ENCODE peak calls at places on chromosomes 16 and 17, in eight cellular contexts. One of them, this sample, is unnamed.
A peak's percentile ranks its signal among the peaks of the same experiment; 100 is the strongest.

GRCh38 chr16:53754938-53755910 is 51.3 kb downstream of the FTO start:
- DNase-seq in fibroblast of pulmonary artery: peak; percentile 71
- DNase-seq in stimulated activated CD4-positive, alpha-beta T cell treated with anti-CD3 and anti-CD28 coated beads, Interleukin-4, amount 100 ng/mL, for 24 hours: no peak
- DNase-seq in psoas muscle: peak; percentile 50
- DNase-seq in NCI-H1436: no peak
- DNase-seq in T-helper 9 cell: no peak
- DNase-seq in aorta: no peak
- DNase-seq in GOT3: no peak
- DNase-seq in this sample: peak; percentile 44

GRCh38 chr16:54140057-54140787 is 146.4 kb downstream of the IRX3 start:
- DNase-seq in aorta: no peak
- DNase-seq in psoas muscle: no peak
- DNase-seq in NCI-H1436: no peak
- DNase-seq in fibroblast of pulmonary artery: peak; percentile 10
- DNase-seq in T-helper 9 cell: no peak
- DNase-seq in stimulated activated CD4-positive, alpha-beta T cell treated with anti-CD3 and anti-CD28 coated beads, Interleukin-4, amount 100 ng/mL, for 24 hours: no peak
- DNase-seq in GOT3: no peak
- DNase-seq in this sample: no peak

GRCh38 chr16:53053967-53054669 is 673 bp upstream of the CHD9 start:
- DNase-seq in T-helper 9 cell: no peak
- DNase-seq in stimulated activated CD4-positive, alpha-beta T cell treated with anti-CD3 and anti-CD28 coated beads, Interleukin-4, amount 100 ng/mL, for 24 hours: peak; percentile 19
- DNase-seq in aorta: peak; percentile 72
- DNase-seq in GOT3: no peak
- DNase-seq in fibroblast of pulmonary artery: peak; percentile 46
- DNase-seq in psoas muscle: peak; percentile 57
- DNase-seq in NCI-H1436: peak; percentile 18
- DNase-seq in this sample: peak; percentile 60

GRCh38 chr17:82686366-82687324 is 11.9 kb downstream of the RAB40B start:
- DNase-seq in aorta: peak; percentile 26
- DNase-seq in NCI-H1436: no peak
- DNase-seq in stimulated activated CD4-positive, alpha-beta T cell treated with anti-CD3 and anti-CD28 coated beads, Interleukin-4, amount 100 ng/mL, for 24 hours: no peak
- DNase-seq in fibroblast of pulmonary artery: no peak
- DNase-seq in psoas muscle: peak; percentile 4
- DNase-seq in T-helper 9 cell: no peak
- DNase-seq in GOT3: no peak
- DNase-seq in this sample: no peak

GRCh38 chr17:71055128-71055527 is 885.8 kb downstream of the KCNJ2 start:
- DNase-seq in psoas muscle: no peak
- DNase-seq in GOT3: no peak
- DNase-seq in fibroblast of pulmonary artery: peak; percentile 33
- DNase-seq in stimulated activated CD4-positive, alpha-beta T cell treated with anti-CD3 and anti-CD28 coated beads, Interleukin-4, amount 100 ng/mL, for 24 hours: no peak
- DNase-seq in NCI-H1436: no peak
- DNase-seq in aorta: no peak
- DNase-seq in T-helper 9 cell: no peak
- DNase-seq in this sample: no peak

GRCh38 chr17:77571141-77571540 is 387.4 kb upstream of the TNRC6C start:
- DNase-seq in fibroblast of pulmonary artery: no peak
- DNase-seq in aorta: no peak
- DNase-seq in GOT3: no peak
- DNase-seq in NCI-H1436: no peak
- DNase-seq in T-helper 9 cell: no peak
- DNase-seq in psoas muscle: no peak
- DNase-seq in stimulated activated CD4-positive, alpha-beta T cell treated with anti-CD3 and anti-CD28 coated beads, Interleukin-4, amount 100 ng/mL, for 24 hours: no peak
- DNase-seq in this sample: no peak

GRCh38 chr17:66829386-66829864 is 5.5 kb upstream of the CACNG5 start:
- DNase-seq in stimulated activated CD4-positive, alpha-beta T cell treated with anti-CD3 and anti-CD28 coated beads, Interleukin-4, amount 100 ng/mL, for 24 hours: no peak
- DNase-seq in GOT3: no peak
- DNase-seq in NCI-H1436: no peak
- DNase-seq in psoas muscle: peak; percentile 28
- DNase-seq in aorta: no peak
- DNase-seq in T-helper 9 cell: no peak
- DNase-seq in fibroblast of pulmonary artery: peak; percentile 82
- DNase-seq in this sample: peak; percentile 39

GRCh38 chr17:81135503-81136283 is 29.6 kb upstream of the PVALEF start:
- DNase-seq in T-helper 9 cell: no peak
- DNase-seq in psoas muscle: no peak
- DNase-seq in aorta: no peak
- DNase-seq in NCI-H1436: peak; percentile 90
- DNase-seq in stimulated activated CD4-positive, alpha-beta T cell treated with anti-CD3 and anti-CD28 coated beads, Interleukin-4, amount 100 ng/mL, for 24 hours: no peak
- DNase-seq in GOT3: no peak
- DNase-seq in fibroblast of pulmonary artery: no peak
- DNase-seq in this sample: no peak

GRCh38 chr16:22035094-22035675 is 27.3 kb downstream of the MOSMO start:
- DNase-seq in fibroblast of pulmonary artery: peak; percentile 28
- DNase-seq in aorta: no peak
- DNase-seq in stimulated activated CD4-positive, alpha-beta T cell treated with anti-CD3 and anti-CD28 coated beads, Interleukin-4, amount 100 ng/mL, for 24 hours: no peak
- DNase-seq in T-helper 9 cell: no peak
- DNase-seq in GOT3: no peak
- DNase-seq in NCI-H1436: no peak
- DNase-seq in psoas muscle: no peak
- DNase-seq in this sample: no peak

GRCh38 chr17:56023851-56024250 is 129.4 kb upstream of the ANKFN1 start:
- DNase-seq in stimulated activated CD4-positive, alpha-beta T cell treated with anti-CD3 and anti-CD28 coated beads, Interleukin-4, amount 100 ng/mL, for 24 hours: no peak
- DNase-seq in T-helper 9 cell: no peak
- DNase-seq in fibroblast of pulmonary artery: no peak
- DNase-seq in GOT3: no peak
- DNase-seq in aorta: no peak
- DNase-seq in NCI-H1436: no peak
- DNase-seq in psoas muscle: no peak
- DNase-seq in this sample: no peak

GRCh38 chr16:73154063-73154870 is 106.3 kb upstream of the ZFHX3 start:
- DNase-seq in psoas muscle: no peak
- DNase-seq in GOT3: no peak
- DNase-seq in stimulated activated CD4-positive, alpha-beta T cell treated with anti-CD3 and anti-CD28 coated beads, Interleukin-4, amount 100 ng/mL, for 24 hours: no peak
- DNase-seq in T-helper 9 cell: no peak
- DNase-seq in aorta: peak; percentile 82
- DNase-seq in fibroblast of pulmonary artery: peak; percentile 59
- DNase-seq in NCI-H1436: no peak
- DNase-seq in this sample: peak; percentile 50

GRCh38 chr16:2028620-2029220 is 2.0 kb downstream of the NHERF2 start:
- DNase-seq in psoas muscle: no peak
- DNase-seq in stimulated activated CD4-positive, alpha-beta T cell treated with anti-CD3 and anti-CD28 coated beads, Interleukin-4, amount 100 ng/mL, for 24 hours: no peak
- DNase-seq in NCI-H1436: no peak
- DNase-seq in T-helper 9 cell: no peak
- DNase-seq in GOT3: no peak
- DNase-seq in fibroblast of pulmonary artery: no peak
- DNase-seq in aorta: no peak
- DNase-seq in this sample: peak; percentile 14

GRCh38 chr16:58628845-58629680 is 563 bp downstream of the CNOT1 start:
- DNase-seq in NCI-H1436: no peak
- DNase-seq in aorta: peak; percentile 72
- DNase-seq in stimulated activated CD4-positive, alpha-beta T cell treated with anti-CD3 and anti-CD28 coated beads, Interleukin-4, amount 100 ng/mL, for 24 hours: peak; percentile 56
- DNase-seq in psoas muscle: peak; percentile 44
- DNase-seq in fibroblast of pulmonary artery: no peak
- DNase-seq in T-helper 9 cell: peak; percentile 40
- DNase-seq in GOT3: no peak
- DNase-seq in this sample: peak; percentile 60

GRCh38 chr16:85174871-85175723 is 62.8 kb upstream of the CIBAR2 start:
- DNase-seq in aorta: no peak
- DNase-seq in stimulated activated CD4-positive, alpha-beta T cell treated with anti-CD3 and anti-CD28 coated beads, Interleukin-4, amount 100 ng/mL, for 24 hours: no peak
- DNase-seq in T-helper 9 cell: no peak
- DNase-seq in fibroblast of pulmonary artery: peak; percentile 28
- DNase-seq in psoas muscle: no peak
- DNase-seq in GOT3: no peak
- DNase-seq in NCI-H1436: no peak
- DNase-seq in this sample: no peak

GRCh38 chr17:50558955-50559614 is 1.4 kb upstream of the CACNA1G start:
- DNase-seq in aorta: no peak
- DNase-seq in psoas muscle: no peak
- DNase-seq in fibroblast of pulmonary artery: no peak
- DNase-seq in NCI-H1436: no peak
- DNase-seq in GOT3: no peak
- DNase-seq in stimulated activated CD4-positive, alpha-beta T cell treated with anti-CD3 and anti-CD28 coated beads, Interleukin-4, amount 100 ng/mL, for 24 hours: no peak
- DNase-seq in T-helper 9 cell: no peak
- DNase-seq in this sample: no peak

GRCh38 chr16:23302045-23302956 is at the start of gene SCNN1B:
- DNase-seq in T-helper 9 cell: no peak
- DNase-seq in stimulated activated CD4-positive, alpha-beta T cell treated with anti-CD3 and anti-CD28 coated beads, Interleukin-4, amount 100 ng/mL, for 24 hours: no peak
- DNase-seq in GOT3: no peak
- DNase-seq in NCI-H1436: no peak
- DNase-seq in fibroblast of pulmonary artery: no peak
- DNase-seq in psoas muscle: no peak
- DNase-seq in aorta: no peak
- DNase-seq in this sample: no peak

GRCh38 chr16:16988963-16989362 is 481.8 kb downstream of the XYLT1 start:
- DNase-seq in aorta: no peak
- DNase-seq in fibroblast of pulmonary artery: no peak
- DNase-seq in stimulated activated CD4-positive, alpha-beta T cell treated with anti-CD3 and anti-CD28 coated beads, Interleukin-4, amount 100 ng/mL, for 24 hours: no peak
- DNase-seq in GOT3: no peak
- DNase-seq in T-helper 9 cell: no peak
- DNase-seq in psoas muscle: no peak
- DNase-seq in NCI-H1436: no peak
- DNase-seq in this sample: no peak

GRCh38 chr16:30131869-30132475 is 9.0 kb upstream of the MAPK3 start:
- DNase-seq in NCI-H1436: peak; percentile 47
- DNase-seq in fibroblast of pulmonary artery: no peak
- DNase-seq in T-helper 9 cell: no peak
- DNase-seq in psoas muscle: no peak
- DNase-seq in stimulated activated CD4-positive, alpha-beta T cell treated with anti-CD3 and anti-CD28 coated beads, Interleukin-4, amount 100 ng/mL, for 24 hours: no peak
- DNase-seq in aorta: no peak
- DNase-seq in GOT3: no peak
- DNase-seq in this sample: no peak

GRCh38 chr17:40524243-40524965 is 23.0 kb upstream of the TNS4 start:
- DNase-seq in T-helper 9 cell: no peak
- DNase-seq in fibroblast of pulmonary artery: no peak
- DNase-seq in aorta: no peak
- DNase-seq in GOT3: no peak
- DNase-seq in stimulated activated CD4-positive, alpha-beta T cell treated with anti-CD3 and anti-CD28 coated beads, Interleukin-4, amount 100 ng/mL, for 24 hours: no peak
- DNase-seq in NCI-H1436: no peak
- DNase-seq in psoas muscle: no peak
- DNase-seq in this sample: no peak

GRCh38 chr16:1442697-1443096 is 1.7 kb downstream of the CCDC154 start:
- DNase-seq in GOT3: no peak
- DNase-seq in stimulated activated CD4-positive, alpha-beta T cell treated with anti-CD3 and anti-CD28 coated beads, Interleukin-4, amount 100 ng/mL, for 24 hours: no peak
- DNase-seq in T-helper 9 cell: no peak
- DNase-seq in fibroblast of pulmonary artery: no peak
- DNase-seq in aorta: no peak
- DNase-seq in psoas muscle: no peak
- DNase-seq in NCI-H1436: no peak
- DNase-seq in this sample: no peak

GRCh38 chr17:72661945-72662826 is 430.3 kb downstream of the SLC39A11 start:
- DNase-seq in NCI-H1436: no peak
- DNase-seq in T-helper 9 cell: no peak
- DNase-seq in psoas muscle: no peak
- DNase-seq in stimulated activated CD4-positive, alpha-beta T cell treated with anti-CD3 and anti-CD28 coated beads, Interleukin-4, amount 100 ng/mL, for 24 hours: no peak
- DNase-seq in fibroblast of pulmonary artery: no peak
- DNase-seq in GOT3: no peak
- DNase-seq in aorta: no peak
- DNase-seq in this sample: no peak

GRCh38 chr17:5373112-5373511 is 46.4 kb downstream of the NUP88 start:
- DNase-seq in stimulated activated CD4-positive, alpha-beta T cell treated with anti-CD3 and anti-CD28 coated beads, Interleukin-4, amount 100 ng/mL, for 24 hours: no peak
- DNase-seq in NCI-H1436: no peak
- DNase-seq in GOT3: no peak
- DNase-seq in fibroblast of pulmonary artery: no peak
- DNase-seq in aorta: no peak
- DNase-seq in T-helper 9 cell: no peak
- DNase-seq in psoas muscle: no peak
- DNase-seq in this sample: no peak

GRCh38 chr17:76796081-76796480 is 58.2 kb downstream of the MFSD11 start:
- DNase-seq in stimulated activated CD4-positive, alpha-beta T cell treated with anti-CD3 and anti-CD28 coated beads, Interleukin-4, amount 100 ng/mL, for 24 hours: no peak
- DNase-seq in GOT3: no peak
- DNase-seq in T-helper 9 cell: no peak
- DNase-seq in aorta: no peak
- DNase-seq in psoas muscle: no peak
- DNase-seq in NCI-H1436: no peak
- DNase-seq in fibroblast of pulmonary artery: no peak
- DNase-seq in this sample: no peak

GRCh38 chr16:19979638-19980037 is 94.1 kb downstream of the GPR139 start:
- DNase-seq in fibroblast of pulmonary artery: no peak
- DNase-seq in T-helper 9 cell: no peak
- DNase-seq in GOT3: no peak
- DNase-seq in psoas muscle: no peak
- DNase-seq in NCI-H1436: no peak
- DNase-seq in aorta: no peak
- DNase-seq in stimulated activated CD4-positive, alpha-beta T cell treated with anti-CD3 and anti-CD28 coated beads, Interleukin-4, amount 100 ng/mL, for 24 hours: no peak
- DNase-seq in this sample: no peak

GRCh38 chr16:14681115-14681514 is 13.0 kb downstream of the PLA2G10 start:
- DNase-seq in psoas muscle: no peak
- DNase-seq in aorta: no peak
- DNase-seq in T-helper 9 cell: no peak
- DNase-seq in stimulated activated CD4-positive, alpha-beta T cell treated with anti-CD3 and anti-CD28 coated beads, Interleukin-4, amount 100 ng/mL, for 24 hours: no peak
- DNase-seq in fibroblast of pulmonary artery: no peak
- DNase-seq in NCI-H1436: no peak
- DNase-seq in GOT3: no peak
- DNase-seq in this sample: no peak

GRCh38 chr16:57760357-57761160 is 25.0 kb downstream of the KATNB1 start:
- DNase-seq in psoas muscle: peak; percentile 14
- DNase-seq in T-helper 9 cell: no peak
- DNase-seq in NCI-H1436: no peak
- DNase-seq in stimulated activated CD4-positive, alpha-beta T cell treated with anti-CD3 and anti-CD28 coated beads, Interleukin-4, amount 100 ng/mL, for 24 hours: no peak
- DNase-seq in aorta: peak; percentile 42
- DNase-seq in fibroblast of pulmonary artery: no peak
- DNase-seq in GOT3: no peak
- DNase-seq in this sample: no peak